ENCODE peak calls at places on chromosome 3, in six cellular contexts. One of them, this sample, is unnamed.

GRCh38 chr3:31572605-31573459 is 40.1 kb downstream of the STT3B start:
- DNase-seq in GM12892: no peak
- DNase-seq in H1: no peak
- DNase-seq in HepG2: no peak
- DNase-seq in GM12878: no peak
- DNase-seq in K562: no peak
- DNase-seq in this sample: no peak

GRCh38 chr3:97692406-97692805 is 72.2 kb upstream of the ARL6 start:
- DNase-seq in HepG2: no peak
- DNase-seq in GM12892: no peak
- DNase-seq in K562: no peak
- DNase-seq in H1: no peak
- DNase-seq in GM12878: no peak
- DNase-seq in this sample: no peak

GRCh38 chr3:127610105-127610504 is 11.9 kb downstream of the MCM2 start:
- DNase-seq in H1: no peak
- DNase-seq in K562: no peak
- DNase-seq in HepG2: no peak
- DNase-seq in GM12878: no peak
- DNase-seq in GM12892: no peak
- DNase-seq in this sample: no peak

GRCh38 chr3:150868282-150868681 is 37.0 kb downstream of the MINDY4B start:
- DNase-seq in H1: no peak
- DNase-seq in HepG2: no peak
- DNase-seq in GM12892: no peak
- DNase-seq in GM12878: no peak
- DNase-seq in K562: peak; percentile 9
- DNase-seq in this sample: no peak

GRCh38 chr3:52483577-52484495 is 11.3 kb upstream of the STAB1 start:
- DNase-seq in GM12878: no peak
- DNase-seq in H1: no peak
- DNase-seq in K562: no peak
- DNase-seq in HepG2: peak; percentile 61
- DNase-seq in GM12892: no peak
- DNase-seq in this sample: no peak

GRCh38 chr3:123559040-123559861 is 25.6 kb downstream of the HACD2 start:
- DNase-seq in H1: no peak
- DNase-seq in GM12878: no peak
- DNase-seq in HepG2: peak; percentile 39
- DNase-seq in GM12892: no peak
- DNase-seq in K562: peak; percentile 45
- DNase-seq in this sample: no peak

GRCh38 chr3:126259411-126260391 is 79.3 kb upstream of the ALDH1L1 start:
- DNase-seq in HepG2: peak; percentile 29
- DNase-seq in GM12878: no peak
- DNase-seq in H1: peak; percentile 76
- DNase-seq in K562: peak; percentile 39
- DNase-seq in GM12892: no peak
- DNase-seq in this sample: no peak

GRCh38 chr3:150535204-150535603 is 11.1 kb downstream of the SERP1 start:
- DNase-seq in HepG2: no peak
- DNase-seq in GM12892: no peak
- DNase-seq in H1: no peak
- DNase-seq in GM12878: no peak
- DNase-seq in K562: no peak
- DNase-seq in this sample: no peak

GRCh38 chr3:52777959-52778805 is 783 bp downstream of the ITIH1 start:
- DNase-seq in HepG2: no peak
- DNase-seq in GM12878: no peak
- DNase-seq in K562: no peak
- DNase-seq in GM12892: no peak
- DNase-seq in H1: peak; percentile 41
- DNase-seq in this sample: no peak

GRCh38 chr3:35392187-35392586 is 247.1 kb upstream of the ARPP21 start:
- DNase-seq in GM12892: no peak
- DNase-seq in H1: no peak
- DNase-seq in GM12878: no peak
- DNase-seq in HepG2: no peak
- DNase-seq in K562: no peak
- DNase-seq in this sample: no peak

GRCh38 chr3:42505849-42506410 is 3.5 kb downstream of the VIPR1 start:
- DNase-seq in GM12878: no peak
- DNase-seq in H1: peak; percentile 29
- DNase-seq in GM12892: no peak
- DNase-seq in K562: no peak
- DNase-seq in HepG2: no peak
- DNase-seq in this sample: no peak

GRCh38 chr3:51953445-51953844 is 1.7 kb upstream of the GPR62 start:
- DNase-seq in H1: no peak
- DNase-seq in GM12892: no peak
- DNase-seq in K562: no peak
- DNase-seq in GM12878: no peak
- DNase-seq in HepG2: no peak
- DNase-seq in this sample: no peak

GRCh38 chr3:125428216-125428830 is 53.2 kb upstream of the ZNF148 start:
- DNase-seq in HepG2: no peak
- DNase-seq in GM12878: no peak
- DNase-seq in K562: no peak
- DNase-seq in H1: no peak
- DNase-seq in GM12892: no peak
- DNase-seq in this sample: no peak

GRCh38 chr3:122620399-122620798 is 42.9 kb downstream of the PARP15 start:
- DNase-seq in H1: no peak
- DNase-seq in HepG2: no peak
- DNase-seq in GM12878: no peak
- DNase-seq in K562: no peak
- DNase-seq in GM12892: no peak
- DNase-seq in this sample: no peak

GRCh38 chr3:143226678-143227291 is 107.2 kb downstream of the CHST2 start:
- DNase-seq in GM12878: no peak
- DNase-seq in HepG2: no peak
- DNase-seq in GM12892: no peak
- DNase-seq in H1: no peak
- DNase-seq in K562: no peak
- DNase-seq in this sample: no peak

GRCh38 chr3:111252795-111253194 is 181.2 kb downstream of the NECTIN3 start:
- DNase-seq in HepG2: no peak
- DNase-seq in GM12892: no peak
- DNase-seq in K562: no peak
- DNase-seq in GM12878: no peak
- DNase-seq in H1: no peak
- DNase-seq in this sample: no peak

GRCh38 chr3:142975316-142975995 is 12.0 kb upstream of the PAQR9 start:
- DNase-seq in K562: no peak
- DNase-seq in HepG2: no peak
- DNase-seq in GM12892: no peak
- DNase-seq in H1: no peak
- DNase-seq in GM12878: no peak
- DNase-seq in this sample: no peak

DNA sequence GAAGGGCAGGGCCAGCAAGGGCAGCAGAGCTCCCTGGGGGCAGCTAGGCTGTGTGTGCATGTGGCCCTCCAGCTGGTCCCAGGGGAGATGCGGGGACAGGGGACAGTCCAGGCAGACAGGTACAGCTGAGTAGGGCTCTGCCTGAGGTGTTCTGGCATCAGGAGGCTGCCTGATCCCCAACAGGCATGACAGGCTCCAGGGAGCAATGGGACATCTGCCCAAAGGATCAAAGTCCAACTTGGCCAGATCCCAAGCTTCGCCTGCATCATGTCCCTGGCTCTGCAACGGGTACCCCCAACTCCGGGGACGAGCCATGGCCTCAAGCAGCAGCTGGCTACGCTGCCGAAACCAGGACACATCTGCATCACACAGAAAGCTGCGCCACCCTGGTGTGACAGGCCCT is 21.8 kb downstream of the ATRIP start:
- DNase-seq in K562: no peak
- DNase-seq in H1: no peak
- DNase-seq in GM12892: no peak
- DNase-seq in HepG2: peak; percentile 44
- DNase-seq in GM12878: no peak
- DNase-seq in this sample: no peak
- TF ChIP-seq POLR2AphosphoS5 in K562: no peak
- TF ChIP-seq POLR2AphosphoS5 in H1: no peak
- TF ChIP-seq POLR2AphosphoS5 in GM12892: peak; percentile 74
- TF ChIP-seq POLR2AphosphoS5 in HepG2: no peak
- TF ChIP-seq POLR2AphosphoS5 in GM12878: peak; percentile 22
- TF ChIP-seq POLR2AphosphoS5 in this sample: peak; percentile 20

GRCh38 chr3:4984511-4984864 is 5.3 kb downstream of the BHLHE40 start:
- DNase-seq in HepG2: no peak
- DNase-seq in GM12878: no peak
- DNase-seq in GM12892: no peak
- DNase-seq in K562: no peak
- DNase-seq in H1: no peak
- DNase-seq in this sample: no peak
- TF ChIP-seq POLR2A in HepG2: no peak
- TF ChIP-seq POLR2A in GM12878: no peak
- TF ChIP-seq POLR2A in GM12892: no peak
- TF ChIP-seq POLR2A in K562: no peak
- TF ChIP-seq POLR2A in H1: no peak
- TF ChIP-seq POLR2A in this sample: peak; percentile 10

GRCh38 chr3:187736418-187736871 is 8.8 kb downstream of the BCL6 start:
- DNase-seq in K562: peak; percentile 43
- DNase-seq in GM12878: no peak
- DNase-seq in H1: no peak
- DNase-seq in HepG2: no peak
- DNase-seq in GM12892: no peak
- DNase-seq in this sample: no peak
- TF ChIP-seq TAF1 in K562: no peak
- TF ChIP-seq TAF1 in GM12878: no peak
- TF ChIP-seq TAF1 in H1: no peak
- TF ChIP-seq TAF1 in HepG2: no peak
- TF ChIP-seq TAF1 in GM12892: no peak
- TF ChIP-seq TAF1 in this sample: no peak

GRCh38 chr3:45547202-45547701 is 47.3 kb upstream of the LIMD1 start:
- DNase-seq in HepG2: peak; percentile 15
- DNase-seq in H1: no peak
- DNase-seq in K562: no peak
- DNase-seq in GM12892: no peak
- DNase-seq in GM12878: no peak
- DNase-seq in this sample: no peak
- TF ChIP-seq POLR2AphosphoS5 in HepG2: no peak
- TF ChIP-seq POLR2AphosphoS5 in H1: no peak
- TF ChIP-seq POLR2AphosphoS5 in K562: no peak
- TF ChIP-seq POLR2AphosphoS5 in GM12892: no peak
- TF ChIP-seq POLR2AphosphoS5 in GM12878: no peak
- TF ChIP-seq POLR2AphosphoS5 in this sample: no peak

GRCh38 chr3:148698190-148698806 is 595 bp downstream of the AGTR1 start:
- DNase-seq in H1: no peak
- DNase-seq in K562: no peak
- DNase-seq in GM12878: no peak
- DNase-seq in HepG2: no peak
- DNase-seq in GM12892: no peak
- DNase-seq in this sample: no peak

GRCh38 chr3:148694116-148694515 is 3.6 kb upstream of the AGTR1 start:
- DNase-seq in HepG2: no peak
- DNase-seq in GM12878: no peak
- DNase-seq in K562: no peak
- DNase-seq in GM12892: no peak
- DNase-seq in H1: no peak
- DNase-seq in this sample: no peak

DNA sequence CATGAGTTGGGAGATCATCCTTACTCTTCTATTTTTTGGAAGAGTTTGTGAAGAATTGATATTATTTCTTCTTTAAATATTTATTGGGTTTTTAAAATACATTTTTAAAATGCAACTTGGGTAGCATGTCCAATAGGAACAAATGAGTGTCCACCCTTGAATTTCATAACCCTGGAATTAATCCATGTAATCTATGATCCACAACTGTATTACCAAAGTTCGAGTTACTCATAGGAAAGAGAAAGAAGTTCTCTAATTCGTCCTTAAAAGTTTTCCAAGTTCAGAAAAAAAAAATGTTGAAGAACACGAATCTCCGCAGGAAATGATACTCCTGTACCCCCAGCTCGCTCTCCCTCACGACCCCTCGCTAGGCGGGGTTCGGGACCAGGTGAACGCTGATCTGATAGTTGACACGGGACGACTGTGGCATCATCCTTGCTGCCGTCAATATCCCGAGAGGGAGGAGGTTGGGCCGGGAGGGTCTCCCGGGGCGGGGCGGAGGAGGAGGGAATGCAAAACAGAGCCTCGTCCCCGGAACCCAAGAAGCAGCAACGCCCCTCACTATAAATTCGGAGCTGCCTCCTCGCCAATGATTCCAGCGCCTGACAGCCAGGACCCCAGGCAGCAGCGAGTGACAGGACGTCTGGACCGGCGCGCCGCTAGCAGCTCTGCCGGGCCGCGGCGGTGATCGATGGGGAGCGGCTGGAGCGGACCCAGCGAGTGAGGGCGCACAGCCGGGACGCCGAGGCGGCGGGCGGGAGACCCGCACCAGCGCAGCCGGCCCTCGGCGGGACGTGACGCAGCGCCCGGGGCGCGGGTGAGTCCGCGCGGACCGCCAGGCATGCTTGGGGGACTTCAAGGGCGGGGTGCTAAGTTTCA is at the start of gene AGTR1:
- DNase-seq in H1: peak; percentile 79
- DNase-seq in GM12892: no peak
- DNase-seq in K562: no peak
- DNase-seq in GM12878: no peak
- DNase-seq in HepG2: no peak
- DNase-seq in this sample: no peak
- TF ChIP-seq POLR2A in H1: no peak
- TF ChIP-seq POLR2A in GM12892: no peak
- TF ChIP-seq POLR2A in K562: no peak
- TF ChIP-seq POLR2A in GM12878: no peak
- TF ChIP-seq POLR2A in HepG2: peak; percentile 58
- TF ChIP-seq POLR2A in this sample: no peak

GRCh38 chr3:129663045-129663446 is 56.6 kb upstream of the PLXND1 start:
- DNase-seq in GM12892: no peak
- DNase-seq in HepG2: peak; percentile 83
- DNase-seq in H1: no peak
- DNase-seq in GM12878: no peak
- DNase-seq in K562: no peak
- DNase-seq in this sample: no peak
- TF ChIP-seq TAF1 in GM12892: no peak
- TF ChIP-seq TAF1 in HepG2: no peak
- TF ChIP-seq TAF1 in H1: no peak
- TF ChIP-seq TAF1 in GM12878: no peak
- TF ChIP-seq TAF1 in K562: no peak
- TF ChIP-seq TAF1 in this sample: no peak

DNA sequence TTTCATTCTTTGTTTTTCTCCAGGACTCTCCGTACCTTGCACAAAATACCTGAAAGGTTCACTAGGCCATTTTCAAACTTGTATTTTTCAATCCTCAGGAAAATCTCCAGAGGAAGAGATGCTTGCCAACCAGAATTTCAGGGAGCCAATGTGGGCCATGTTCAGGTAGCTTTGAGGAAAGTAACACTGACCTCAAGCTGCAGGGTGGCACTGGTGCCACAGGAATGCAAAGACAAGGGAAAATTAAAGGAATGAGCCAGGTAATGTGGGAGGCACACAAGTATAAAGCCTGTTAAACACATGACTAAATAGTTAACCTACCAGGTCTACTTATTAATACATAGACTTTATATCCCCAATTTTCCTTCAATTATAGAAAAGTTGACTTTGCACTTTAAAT is 51.9 kb upstream of the GAP43 start:
- DNase-seq in K562: no peak
- DNase-seq in GM12892: no peak
- DNase-seq in GM12878: no peak
- DNase-seq in HepG2: no peak
- DNase-seq in H1: no peak
- DNase-seq in this sample: no peak
- TF ChIP-seq POLR2AphosphoS5 in K562: no peak
- TF ChIP-seq POLR2AphosphoS5 in GM12892: no peak
- TF ChIP-seq POLR2AphosphoS5 in GM12878: no peak
- TF ChIP-seq POLR2AphosphoS5 in HepG2: no peak
- TF ChIP-seq POLR2AphosphoS5 in H1: no peak
- TF ChIP-seq POLR2AphosphoS5 in this sample: no peak